ENCODE peak calls at places on chromosome 2, in seven cellular contexts. E, Y, R, W, F, Q and N are unnamed samples.

GRCh38 chr2:205280630-205281225 is 401.6 kb upstream of the NRP2 start:
- DNase-seq in Y (no peak), F (no peak), W (no peak), Q (no peak), R (no peak), E (no peak), N (no peak)

GRCh38 chr2:20215183-20216040 is 9.5 kb downstream of the SDC1 start:
- DNase-seq in F (peak; percentile 17), Q (no peak), R (peak; percentile 60), W (no peak), Y (peak; percentile 34), E (no peak), N (peak; percentile 87)

GRCh38 chr2:18740428-18740827 is 151.1 kb upstream of the NT5C1B start:
- DNase-seq in R (no peak), E (no peak), F (peak; percentile 23), W (no peak), Q (no peak), Y (peak; percentile 79), N (no peak)

GRCh38 chr2:217604527-217605279 is 398.1 kb downstream of the TNS1 start:
- DNase-seq in W (peak; percentile 58), Y (no peak), E (no peak), F (no peak), Q (no peak), R (no peak), N (no peak)

GRCh38 chr2:8574196-8575010 is 107.5 kb upstream of the ID2 start:
- DNase-seq in Q (peak; percentile 59), R (no peak), E (peak; percentile 57), W (no peak), F (no peak), Y (no peak), N (peak; percentile 57)

GRCh38 chr2:216606551-216607527 is 26.4 kb upstream of the IGFBP2 start:
- DNase-seq in R (no peak), F (peak; percentile 26), E (no peak), Y (no peak), Q (no peak), W (no peak), N (no peak)

GRCh38 chr2:42961948-42962347 is 169.6 kb upstream of the HAAO start:
- DNase-seq in Y (peak; percentile 51), R (no peak), Q (no peak), E (no peak), W (no peak), F (no peak), N (no peak)

GRCh38 chr2:71783215-71783614 is 329.9 kb downstream of the DYSF start:
- DNase-seq in W (no peak), Q (no peak), E (no peak), F (no peak), Y (no peak), R (no peak), N (no peak)

GRCh38 chr2:52594036-52594435 is 1173.6 kb upstream of the CHAC2 start:
- DNase-seq in R (no peak), W (no peak), Y (no peak), F (no peak), Q (no peak), E (no peak), N (no peak)

GRCh38 chr2:146624429-146624828 is 1220.4 kb upstream of the ACVR2A start:
- DNase-seq in Q (no peak), R (no peak), Y (no peak), F (no peak), W (no peak), E (no peak), N (no peak)

GRCh38 chr2:237639441-237640220 is 12.2 kb downstream of the LRRFIP1 start:
- DNase-seq in Q (no peak), R (no peak), F (no peak), Y (no peak), W (no peak), E (no peak), N (no peak)

GRCh38 chr2:237341872-237342271 is 72.1 kb downstream of the COL6A3 start:
- DNase-seq in Q (no peak), W (no peak), F (no peak), Y (no peak), R (no peak), E (no peak), N (no peak)

GRCh38 chr2:15819576-15820282 is 120.6 kb upstream of the MYCN start:
- DNase-seq in Y (no peak), R (no peak), F (no peak), Q (no peak), W (no peak), E (no peak), N (no peak)

GRCh38 chr2:30484995-30485394 is 37.9 kb downstream of the LCLAT1 start:
- DNase-seq in W (no peak), F (no peak), Q (no peak), Y (no peak), E (no peak), R (no peak), N (no peak)

DNA sequence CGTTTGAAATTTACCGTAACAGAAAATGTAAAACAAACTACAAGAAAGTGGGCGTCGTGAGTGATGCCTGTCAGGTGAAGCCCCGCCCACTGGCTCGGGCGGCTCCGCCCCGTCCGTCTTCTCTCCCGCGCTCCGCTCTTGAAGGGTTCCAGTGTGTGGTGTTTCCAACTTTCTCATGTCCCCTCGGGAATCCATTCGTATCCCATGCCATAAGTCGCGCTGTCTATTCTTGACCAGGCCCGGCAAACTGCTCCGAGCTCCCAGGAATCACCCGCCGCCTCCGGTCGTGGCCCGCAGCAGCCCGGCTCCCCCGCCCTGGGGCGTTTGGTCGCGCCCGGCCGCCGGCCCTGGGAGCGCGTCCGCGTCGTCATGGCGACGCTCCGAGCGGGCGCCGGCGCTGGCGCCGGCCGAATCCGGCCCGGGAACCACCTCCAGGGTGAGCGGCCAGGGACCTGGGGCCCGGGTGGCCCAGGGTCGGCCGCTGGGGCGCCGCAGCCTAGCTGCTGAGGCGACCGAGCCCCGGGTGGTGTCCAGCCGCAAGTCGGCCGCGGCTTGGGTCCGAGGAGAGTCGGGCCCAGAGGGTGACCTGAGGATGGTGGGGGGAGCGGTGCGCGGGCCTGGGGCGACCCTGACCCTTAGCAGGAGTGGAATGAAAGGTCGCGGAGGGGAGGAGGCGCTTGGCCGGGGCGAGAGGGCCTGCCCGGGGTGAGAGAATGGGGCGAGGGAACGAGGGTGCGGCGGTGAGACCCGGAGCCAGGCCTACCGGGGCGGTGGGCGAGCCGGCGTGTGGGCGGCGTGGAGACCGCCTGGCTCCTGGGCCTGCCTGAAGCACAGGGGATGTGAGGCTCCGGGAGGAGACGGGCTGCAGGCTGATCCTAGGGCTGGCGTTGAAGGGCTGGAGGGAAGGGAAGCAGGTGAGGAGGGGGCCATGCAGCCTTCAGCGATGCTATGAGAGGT is at the start of gene CFAP221:
- DNase-seq in Y (peak; percentile 77), Q (peak; percentile 91), E (no peak), W (peak; percentile 42), R (peak; percentile 74), F (peak; percentile 83), N (peak; percentile 80)
- TF ChIP-seq POLR2A in Y (no peak), Q (peak; percentile 71), E (no peak), W (no peak), R (no peak), F (no peak), N (no peak)

GRCh38 chr2:178111743-178112142 is 494 bp upstream of the RBM45 start:
- DNase-seq in E (no peak), F (no peak), Y (no peak), R (no peak), Q (no peak), W (no peak), N (no peak)
- TF ChIP-seq CTCF in E (no peak), F (no peak), Y (no peak), R (no peak), Q (no peak), W (no peak), N (no peak)

DNA sequence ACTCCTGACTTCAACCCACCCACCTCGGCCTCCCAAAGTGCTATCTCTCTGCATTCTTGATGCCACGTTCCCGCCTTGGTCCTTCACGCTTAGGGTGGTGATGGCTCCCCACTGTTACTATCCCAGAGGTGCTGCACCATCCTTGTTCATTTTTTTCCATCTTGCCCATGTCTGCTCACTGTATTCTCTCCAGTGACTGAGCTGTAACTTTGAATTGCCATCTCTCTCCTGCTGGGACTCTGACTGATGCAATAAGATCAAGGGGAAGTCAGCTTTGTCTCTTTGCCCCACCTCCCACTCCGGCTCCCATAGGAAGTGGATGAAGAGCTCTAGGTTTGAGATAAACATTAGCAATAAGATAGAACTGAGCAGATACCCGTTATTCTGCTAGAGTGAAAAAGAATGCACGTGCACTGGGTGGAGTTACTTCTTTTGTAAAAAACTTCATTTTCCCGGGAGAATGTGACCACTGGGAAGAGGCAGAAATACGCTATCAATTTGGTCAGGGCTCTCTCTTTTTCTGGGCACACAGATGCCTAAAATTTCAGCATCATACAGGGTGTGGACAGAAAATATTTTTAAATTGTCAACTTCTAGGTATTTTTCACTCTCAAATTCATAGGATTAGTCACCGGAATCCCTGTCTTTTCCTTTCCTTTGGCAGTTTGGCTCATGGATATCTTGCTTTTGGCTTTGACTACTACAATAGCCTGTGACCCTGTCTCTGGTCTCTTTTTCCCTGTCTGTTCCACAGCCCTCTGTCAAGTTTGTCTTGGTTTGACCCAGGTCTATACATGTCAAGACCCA is 105.4 kb downstream of the POLR1A start:
- DNase-seq in F (no peak), E (no peak), R (no peak), Y (no peak), W (no peak), Q (no peak), N (no peak)
- H3K27ac ChIP-seq in F (peak overlapping the region; percentile 88), E (peak overlapping the region; percentile 80), R (no peak overlapping the region), Y (peak overlapping the region; percentile 87), W (peak overlapping the region; percentile 89), Q (no peak overlapping the region), N (no peak overlapping the region)

GRCh38 chr2:176268976-176269318 is 295 bp upstream of the MTX2 start:
- DNase-seq in W (no peak), R (no peak), Y (no peak), E (no peak), F (no peak), Q (no peak), N (no peak)
- TF ChIP-seq POLR2A in W (no peak), R (no peak), Y (no peak), E (no peak), F (no peak), Q (no peak), N (no peak)